ENCODE peak calls at places on chromosomes 11 and 22, in four cellular contexts. M is colonic mucosa, G is adrenal gland, L is SK-N-MC. Y is an unnamed sample.

GRCh38 chr22:27220349-27220748 is 563.0 kb downstream of the MIAT start:
- DNase-seq in M (no peak), G (no peak), L (no peak), Y (no peak)

GRCh38 chr11:92839450-92839849 is 130.0 kb upstream of the MTNR1B start:
- DNase-seq in M (no peak), G (no peak), L (no peak), Y (no peak)

GRCh38 chr11:97451441-97451840 is 1061.6 kb downstream of the JRKL start:
- DNase-seq in M (no peak), G (no peak), L (no peak), Y (no peak)

GRCh38 chr11:73267122-73267846 is 4.9 kb upstream of the P2RY6 start:
- DNase-seq in M (no peak), G (no peak), L (no peak), Y (no peak)

GRCh38 chr11:12393691-12394090 is 16.3 kb downstream of the PARVA start:
- DNase-seq in M (no peak), G (no peak), L (no peak), Y (no peak)

GRCh38 chr11:120182790-120183491 is 27.9 kb upstream of the OAF start:
- DNase-seq in M (peak), G (peak), L (no peak), Y (peak)

GRCh38 chr11:118921929-118922744 is 3.6 kb downstream of the BCL9L start:
- DNase-seq in M (peak), G (peak), L (no peak), Y (peak)

GRCh38 chr11:6237903-6238302 is 986 bp upstream of the CNGA4 start:
- DNase-seq in M (no peak), G (no peak), L (no peak), Y (no peak)

GRCh38 chr11:106961518-106961917 is 56.8 kb downstream of the GUCY1A2 start:
- DNase-seq in M (no peak), G (no peak), L (peak), Y (no peak)

GRCh38 chr11:31809857-31810778 is 1.0 kb downstream of the PAX6 start:
- DNase-seq in M (no peak), G (peak), L (no peak), Y (no peak)

GRCh38 chr11:110374921-110375320 is 54.8 kb upstream of the FDX1 start:
- DNase-seq in M (no peak), G (peak), L (no peak), Y (no peak)

DNA sequence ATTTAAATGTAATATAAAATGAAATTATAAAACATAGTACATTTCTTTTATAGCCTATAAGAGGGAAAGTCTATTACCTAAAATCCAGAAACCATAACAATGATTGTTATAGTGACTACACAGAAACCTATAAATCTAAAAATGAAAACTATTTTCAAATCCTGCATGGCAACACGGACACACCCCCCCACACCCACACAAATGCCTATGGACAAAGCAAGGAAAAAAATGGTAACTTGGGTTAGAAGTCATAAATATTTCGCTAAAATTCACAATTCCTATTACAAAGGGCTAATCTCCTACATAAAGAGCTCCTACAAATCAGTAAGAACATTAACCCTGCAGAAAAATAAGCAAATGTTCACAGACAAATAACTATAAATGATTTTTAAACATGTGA is 56.4 kb downstream of the GAB2 start:
- DNase-seq in M (no peak), G (no peak), L (no peak), Y (no peak)
- H3K4me3 ChIP-seq in M (no peak), G (no peak), L (no peak), Y (no peak)

GRCh38 chr11:123301696-123302400 is 106.8 kb upstream of the CLMP start:
- DNase-seq in M (peak), G (peak), L (no peak), Y (peak)
- H3K4me3 ChIP-seq in M (peak), G (no peak), L (no peak), Y (peak)

GRCh38 chr22:30821863-30822215 is 127.2 kb downstream of the OSBP2 start:
- DNase-seq in M (no peak), G (no peak), L (no peak), Y (no peak)

GRCh38 chr22:30822216-30823014 is 127.7 kb downstream of the OSBP2 start:
- DNase-seq in M (no peak), G (no peak), L (no peak), Y (no peak)

GRCh38 chr22:30821381-30821780 is 126.7 kb downstream of the OSBP2 start:
- DNase-seq in M (no peak), G (no peak), L (no peak), Y (no peak)

GRCh38 chr22:30824096-30824495 is 129.4 kb downstream of the OSBP2 start:
- DNase-seq in M (no peak), G (no peak), L (no peak), Y (no peak)

DNA sequence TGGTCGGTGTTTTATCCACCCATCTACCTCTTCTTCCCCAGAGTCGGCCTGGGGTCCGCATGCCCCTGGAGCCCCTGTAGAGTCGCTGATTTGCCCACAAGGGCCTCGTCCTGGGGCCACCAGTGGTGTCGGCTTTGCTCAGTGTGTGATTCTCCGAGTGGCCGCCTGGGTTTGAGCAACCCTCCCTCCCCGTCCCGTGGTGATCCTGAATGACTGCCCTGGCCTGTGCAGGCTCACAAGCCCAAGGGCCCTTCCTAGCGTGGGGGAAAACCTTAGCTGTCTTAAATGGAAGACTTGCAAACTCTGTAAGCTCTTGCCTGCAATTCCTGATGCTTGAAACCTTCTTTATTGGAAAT is 128.3 kb downstream of the OSBP2 start:
- DNase-seq in M (no peak), G (no peak), L (no peak), Y (no peak)
- H3K4me3 ChIP-seq in M (no peak), G (no peak), L (no peak), Y (peak)

GRCh38 chr22:35070451-35071093 is 4.6 kb downstream of the ISX start:
- DNase-seq in M (peak), G (no peak), L (no peak), Y (no peak)
- H3K4me3 ChIP-seq in M (no peak), G (no peak), L (no peak), Y (no peak)

DNA sequence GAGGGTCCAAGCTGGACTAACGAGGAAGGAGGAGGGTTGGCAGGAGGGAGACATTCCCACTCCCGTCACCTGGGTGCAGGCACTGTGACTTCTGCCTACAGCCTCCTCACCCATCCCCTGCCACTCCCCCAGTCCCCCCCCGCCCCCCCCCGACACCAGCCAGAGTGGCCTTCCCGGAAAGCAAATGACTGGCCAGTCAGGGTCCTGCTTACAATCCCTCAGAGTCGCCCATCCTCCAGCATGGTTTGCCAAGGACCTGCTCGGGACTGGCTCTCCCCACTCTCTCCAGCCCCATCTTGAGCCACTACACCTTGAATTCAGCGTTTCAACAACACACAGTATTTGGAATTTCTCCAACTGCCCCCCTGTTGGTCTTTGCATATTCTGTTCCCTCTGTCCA is 59.6 kb downstream of the THAP12 start:
- DNase-seq in M (no peak), G (no peak), L (no peak), Y (no peak)
- H3K4me3 ChIP-seq in M (peak), G (no peak), L (no peak), Y (no peak)

GRCh38 chr22:50267591-50268390 is 2.4 kb downstream of the MAPK11 start:
- DNase-seq in M (peak), G (peak), L (no peak), Y (peak)
- H3K4me3 ChIP-seq in M (peak), G (no peak), L (peak), Y (peak)

GRCh38 chr11:65788801-65789200 is 1.9 kb downstream of the OVOL1 start:
- DNase-seq in M (peak), G (no peak), L (no peak), Y (no peak)

GRCh38 chr11:65786786-65787636 is at the start of gene OVOL1:
- DNase-seq in M (peak), G (no peak), L (no peak), Y (peak)

GRCh38 chr11:65786008-65786785 is 666 bp upstream of the OVOL1 start:
- DNase-seq in M (no peak), G (no peak), L (no peak), Y (no peak)

GRCh38 chr11:65789230-65790103 is 2.6 kb downstream of the OVOL1 start:
- DNase-seq in M (no peak), G (no peak), L (no peak), Y (no peak)

GRCh38 chr11:65787649-65788622 is 1.1 kb downstream of the OVOL1 start:
- DNase-seq in M (peak), G (no peak), L (no peak), Y (peak)
- H3K4me3 ChIP-seq in M (peak), G (no peak), L (peak), Y (peak)

GRCh38 chr11:47983464-47984397 is 3.4 kb downstream of the PTPRJ start:
- DNase-seq in M (no peak), G (no peak), L (no peak), Y (no peak)
- H3K4me3 ChIP-seq in M (no peak), G (no peak), L (no peak), Y (no peak)

GRCh38 chr11:64723907-64724862 is 1.2 kb upstream of the NRXN2 start:
- DNase-seq in M (no peak), G (no peak), L (no peak), Y (no peak)
- H3K4me3 ChIP-seq in M (peak), G (no peak), L (no peak), Y (peak)

GRCh38 chr11:27452147-27452546 is 20.4 kb downstream of the LGR4 start:
- DNase-seq in M (no peak), G (no peak), L (no peak), Y (no peak)
- H3K4me3 ChIP-seq in M (no peak), G (no peak), L (peak), Y (no peak)